ENCODE peak calls at places on chromosomes 6 and 20, in five cellular contexts. M, T, I, E and C are unnamed samples.

GRCh38 chr6:9766240-9766915 is 648.5 kb downstream of the TFAP2A start:
- DNase-seq in I (no peak), M (no peak), E (no peak), T (no peak), C (no peak)

GRCh38 chr6:46510656-46511055 is 19.4 kb upstream of the RCAN2 start:
- DNase-seq in E (no peak), I (no peak), T (no peak), M (no peak), C (no peak)

GRCh38 chr20:32470940-32471339 is 112.8 kb downstream of the ASXL1 start:
- DNase-seq in M (no peak), I (no peak), E (no peak), T (no peak), C (no peak)

GRCh38 chr6:89346433-89346832 is 6.1 kb downstream of the UBE2J1 start:
- DNase-seq in I (no peak), T (no peak), E (no peak), M (no peak), C (no peak)

GRCh38 chr6:37820713-37821069 is 1.2 kb downstream of the ZFAND3 start:
- DNase-seq in I (no peak), T (no peak), M (no peak), E (no peak), C (no peak)

GRCh38 chr6:6723792-6724318 is 135.3 kb downstream of the LY86 start:
- DNase-seq in E (no peak), T (no peak), M (no peak), I (no peak), C (no peak)

GRCh38 chr20:36094497-36094896 is 60.0 kb upstream of the EPB41L1 start:
- DNase-seq in M (no peak), E (no peak), T (no peak), I (no peak), C (no peak)

GRCh38 chr6:119459207-119459974 is 109.8 kb upstream of the MAN1A1 start:
- DNase-seq in E (no peak), M (no peak), T (no peak), I (no peak), C (no peak)

GRCh38 chr6:11650297-11650696 is 112.7 kb downstream of the TMEM170B start:
- DNase-seq in I (no peak), M (no peak), E (no peak), T (no peak), C (no peak)

GRCh38 chr6:112956696-112957525 is 609.8 kb downstream of the RFPL4B start:
- DNase-seq in I (no peak), E (no peak), T (no peak), M (no peak), C (no peak)